ENCODE peak calls at places on chromosome 9, in nine cellular contexts. H is uterus, J is stomach, F is breast epithelium, C is GM12891, K is thyroid gland, T is NB4, V is sigmoid colon, L is prostate gland. Q is an unnamed sample.

GRCh38 chr9:119961774-119962408 is 592.7 kb upstream of the BRINP1 start:
- DNase-seq in J (peak), T (peak), V (no peak), F (no peak), K (peak), L (no peak), C (peak), H (no peak), Q (peak)

GRCh38 chr9:89428901-89429890 is 68.7 kb downstream of the SEMA4D start:
- DNase-seq in V (no peak), H (no peak), T (peak), L (no peak), K (no peak), J (no peak), F (no peak), C (peak), Q (peak)

GRCh38 chr9:89311346-89312153 is 555 bp downstream of the CKS2 start:
- DNase-seq in V (peak), H (no peak), T (peak), K (peak), C (no peak), L (no peak), J (no peak), F (no peak), Q (peak)

GRCh38 chr9:83956288-83957028 is 23.6 kb downstream of the HNRNPK start:
- DNase-seq in K (peak), V (peak), T (peak), J (peak), L (peak), H (peak), F (peak), C (peak), Q (peak)

GRCh38 chr9:34796924-34797323 is 87.0 kb upstream of the CCL21 start:
- DNase-seq in J (no peak), H (no peak), C (no peak), L (no peak), K (no peak), V (no peak), F (no peak), T (peak), Q (no peak)

GRCh38 chr9:98146101-98146991 is 27.3 kb upstream of the TRIM14 start:
- DNase-seq in V (no peak), F (peak), C (no peak), J (peak), K (peak), H (no peak), L (peak), T (peak), Q (peak)

GRCh38 chr9:13786131-13786530 is 506.6 kb upstream of the MPDZ start:
- DNase-seq in J (no peak), T (no peak), C (no peak), K (peak), L (no peak), F (no peak), H (peak), V (no peak), Q (no peak)

GRCh38 chr9:92961627-92962302 is 14.4 kb downstream of the FGD3 start:
- DNase-seq in J (peak), L (no peak), K (no peak), V (no peak), H (no peak), T (peak), C (no peak), F (peak), Q (peak)

GRCh38 chr9:708182-708555 is 133.3 kb upstream of the DMRT1 start:
- DNase-seq in F (no peak), V (no peak), J (no peak), T (peak), K (peak), C (no peak), H (no peak), L (no peak), Q (no peak)

GRCh38 chr9:88477300-88477751 is 57.7 kb upstream of the NXNL2 start:
- DNase-seq in C (no peak), J (no peak), K (no peak), F (no peak), V (no peak), H (no peak), L (no peak), T (no peak), Q (no peak)

GRCh38 chr9:131043646-131044045 is 34.7 kb downstream of the LAMC3 start:
- DNase-seq in H (no peak), F (no peak), J (no peak), L (no peak), V (no peak), T (no peak), C (no peak), K (no peak), Q (no peak)

GRCh38 chr9:133470427-133470924 is 8.4 kb downstream of the SLC2A6 start:
- DNase-seq in L (no peak), K (no peak), T (peak), H (no peak), F (no peak), J (no peak), C (no peak), V (no peak), Q (no peak)
- TF ChIP-seq POLR2A in L (no peak), K (no peak), T (no peak), H (no peak), F (no peak), J (no peak), C (no peak), V (no peak), Q (no peak)

GRCh38 chr9:132079391-132080071 is at the start of gene MED27:
- DNase-seq in K (peak), V (peak), J (peak), T (peak), H (peak), F (peak), L (peak), C (peak), Q (peak)
- TF ChIP-seq POLR2A in K (no peak), V (no peak), J (no peak), T (no peak), H (no peak), F (no peak), L (no peak), C (peak), Q (peak)

DNA sequence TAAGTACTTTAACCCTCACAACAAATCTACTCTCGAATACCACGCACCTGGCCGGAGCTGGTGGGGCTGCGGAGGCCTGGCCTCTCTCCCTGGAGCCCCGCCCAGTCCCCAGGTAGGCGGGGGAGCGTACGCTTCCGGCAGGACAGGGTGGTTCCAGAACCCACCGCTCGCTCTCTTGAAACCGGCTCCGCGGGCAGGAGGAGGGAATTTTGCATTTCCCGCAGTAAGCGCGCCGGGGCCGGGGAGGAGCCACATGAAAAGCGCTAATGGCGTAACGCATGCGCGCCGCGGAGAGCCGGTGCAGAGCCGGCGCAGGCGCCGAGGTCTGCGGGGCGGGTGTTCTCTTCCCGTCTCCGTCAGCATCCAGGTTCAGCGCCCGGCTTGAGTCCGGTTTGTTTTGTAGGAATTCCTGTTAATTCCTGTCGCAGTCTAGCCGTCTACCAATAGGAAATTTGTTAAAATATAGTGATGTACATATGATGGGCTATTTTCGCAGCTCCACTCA is 20.8 kb downstream of the CAVIN4 start:
- DNase-seq in J (peak), F (peak), T (peak), V (peak), L (peak), C (peak), H (peak), K (peak), Q (peak)
- TF ChIP-seq POLR2A in J (no peak), F (no peak), T (no peak), V (no peak), L (peak), C (no peak), H (no peak), K (peak), Q (no peak)

GRCh38 chr9:129166962-129167557 is 11.0 kb downstream of the IER5L start:
- DNase-seq in H (peak), V (peak), C (no peak), K (peak), J (peak), T (peak), F (peak), L (peak), Q (peak)
- TF ChIP-seq POLR2A in H (no peak), V (no peak), C (no peak), K (peak), J (no peak), T (peak), F (no peak), L (peak), Q (peak)

DNA sequence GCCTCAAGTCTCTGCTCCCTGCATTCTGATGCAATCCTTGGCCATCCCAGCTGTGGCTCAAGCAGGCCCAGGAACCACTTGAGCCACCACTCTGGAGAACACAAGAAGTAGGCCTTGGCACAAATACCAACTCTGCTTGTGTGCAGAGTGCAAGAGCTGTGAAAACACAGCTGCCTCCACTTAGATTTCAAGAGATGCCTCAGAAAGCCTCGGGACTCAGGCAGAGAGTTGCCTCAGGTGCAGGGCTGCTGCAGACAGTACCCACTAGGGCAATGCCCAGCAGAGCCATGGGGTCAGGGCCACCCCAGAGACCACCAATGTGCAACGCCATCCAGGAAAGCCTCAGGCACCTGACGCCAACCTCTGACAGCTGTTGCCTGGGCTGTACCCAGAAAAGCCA is 82.4 kb downstream of the FREM1 start:
- DNase-seq in F (no peak), T (no peak), L (no peak), C (no peak), K (peak), J (no peak), H (no peak), V (no peak), Q (no peak)
- TF ChIP-seq POLR2A in F (no peak), T (no peak), L (no peak), C (no peak), K (no peak), J (no peak), H (no peak), V (no peak), Q (no peak)

GRCh38 chr9:90517103-90517502 is 125.5 kb downstream of the DIRAS2 start:
- DNase-seq in H (no peak), L (peak), F (no peak), J (no peak), K (no peak), T (no peak), V (no peak), C (no peak), Q (no peak)
- TF ChIP-seq POLR2A in H (no peak), L (no peak), F (no peak), J (no peak), K (no peak), T (no peak), V (no peak), C (no peak), Q (no peak)

GRCh38 chr9:33124716-33125378 is 42.3 kb downstream of the B4GALT1 start:
- DNase-seq in F (no peak), H (no peak), C (no peak), V (no peak), T (peak), L (no peak), J (no peak), K (no peak), Q (no peak)
- TF ChIP-seq POLR2A in F (no peak), H (no peak), C (no peak), V (no peak), T (no peak), L (no peak), J (no peak), K (no peak), Q (no peak)

GRCh38 chr9:106860731-106861584 is 2.0 kb upstream of the ZNF462 start:
- DNase-seq in K (peak), H (peak), T (no peak), L (peak), C (no peak), J (no peak), F (peak), V (peak), Q (peak)

GRCh38 chr9:106859957-106860715 is 2.8 kb upstream of the ZNF462 start:
- DNase-seq in V (peak), C (no peak), T (no peak), H (peak), F (peak), K (peak), L (peak), J (no peak), Q (peak)

GRCh38 chr9:106862946-106863740 is at the start of gene ZNF462:
- DNase-seq in H (peak), C (no peak), K (peak), F (no peak), J (no peak), L (peak), T (no peak), V (peak), Q (peak)

GRCh38 chr9:106861585-106862114 is 1.3 kb upstream of the ZNF462 start:
- DNase-seq in H (no peak), L (no peak), J (no peak), K (no peak), F (no peak), C (no peak), T (no peak), V (no peak), Q (no peak)

GRCh38 chr9:106862115-106862945 is 636 bp upstream of the ZNF462 start:
- DNase-seq in J (no peak), V (peak), H (peak), T (no peak), C (no peak), F (no peak), L (peak), K (peak), Q (peak)
- TF ChIP-seq POLR2A in J (no peak), V (no peak), H (no peak), T (no peak), C (no peak), F (no peak), L (peak), K (peak), Q (no peak)

GRCh38 chr9:136992819-136993369 is 672 bp downstream of the PAXX start:
- DNase-seq in T (no peak), J (no peak), C (no peak), K (no peak), F (no peak), V (no peak), L (no peak), H (no peak), Q (no peak)

GRCh38 chr9:136994885-136995224 is 1.5 kb downstream of the CLIC3 start:
- DNase-seq in F (no peak), L (no peak), T (no peak), K (no peak), C (no peak), H (no peak), V (no peak), J (no peak), Q (no peak)

GRCh38 chr9:136994180-136994884 is 2.0 kb downstream of the CLIC3 start:
- DNase-seq in J (no peak), T (no peak), L (no peak), K (no peak), F (no peak), H (no peak), C (no peak), V (no peak), Q (no peak)

GRCh38 chr9:136990233-136990911 is 1.9 kb upstream of the PAXX start:
- DNase-seq in H (no peak), T (no peak), F (no peak), K (no peak), J (no peak), L (no peak), C (no peak), V (no peak), Q (no peak)

DNA sequence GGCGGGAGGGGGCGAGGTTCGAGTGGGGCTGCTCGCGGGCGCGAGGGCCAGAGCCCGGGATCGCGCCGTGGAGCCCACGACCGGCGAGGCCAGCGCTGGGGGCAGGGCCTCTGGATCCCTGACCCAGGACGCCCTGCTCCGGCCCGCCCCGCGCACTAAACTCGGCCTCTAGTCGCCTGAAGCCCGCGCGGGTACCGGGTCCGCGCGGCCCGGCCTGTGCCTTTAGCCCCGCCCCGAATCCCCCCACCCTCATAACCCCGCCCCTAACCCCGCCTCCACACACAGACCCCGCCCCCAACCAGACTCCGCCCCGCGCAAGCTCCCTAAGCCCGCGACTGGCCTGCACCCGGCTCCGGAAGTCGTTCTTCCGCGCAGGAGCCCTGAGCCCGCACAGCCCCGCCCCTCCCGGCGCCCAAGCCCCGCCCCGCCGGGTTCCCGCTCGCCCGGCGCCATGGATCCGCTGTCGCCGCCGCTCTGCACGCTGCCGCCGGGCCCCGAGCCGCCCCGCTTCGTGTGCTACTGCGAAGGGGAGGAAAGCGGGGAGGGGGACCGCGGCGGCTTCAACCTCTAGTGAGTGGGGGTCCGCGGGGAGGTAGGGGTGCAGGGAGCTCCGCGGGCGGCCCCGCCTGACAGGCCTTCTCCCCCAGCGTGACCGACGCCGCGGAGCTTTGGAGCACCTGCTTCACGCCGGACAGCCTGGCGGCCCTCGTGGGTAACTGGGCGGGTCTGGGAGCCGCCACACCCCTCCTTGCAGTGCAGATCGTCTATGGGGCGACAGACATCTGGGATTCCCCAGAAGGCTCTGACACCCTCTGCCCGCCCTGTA is at the start of gene PAXX:
- DNase-seq in K (peak), C (peak), T (peak), F (peak), J (peak), L (peak), H (peak), V (peak), Q (peak)
- TF ChIP-seq POLR2A in K (peak), C (peak), T (peak), F (no peak), J (no peak), L (peak), H (no peak), V (no peak), Q (peak)

GRCh38 chr9:25677301-25678146 is 720 bp downstream of the TUSC1 start:
- DNase-seq in T (no peak), V (peak), K (peak), H (peak), C (peak), F (peak), L (peak), J (peak), Q (peak)
- TF ChIP-seq POLR2A in T (no peak), V (peak), K (peak), H (peak), C (no peak), F (peak), L (peak), J (peak), Q (peak)